ENCODE peak calls at places on chromosome 3, in four cellular contexts. J is A549, K is H1, I is HepG2. M is an unnamed sample.

GRCh38 chr3:182967218-182968204 is 12.8 kb downstream of the DCUN1D1 start:
- DNase-seq in I (no peak), K (no peak), J (no peak), M (no peak)

GRCh38 chr3:139640456-139640855 is 37.3 kb downstream of the NMNAT3 start:
- DNase-seq in J (no peak), I (no peak), K (no peak), M (no peak)

GRCh38 chr3:48695113-48695753 is 9.5 kb upstream of the NCKIPSD start:
- DNase-seq in J (no peak), K (peak; percentile 82), I (no peak), M (peak; percentile 27)

GRCh38 chr3:141840737-141841544 is 35.5 kb upstream of the ATP1B3 start:
- DNase-seq in I (no peak), K (no peak), J (no peak), M (no peak)

GRCh38 chr3:120214161-120214560 is 70.9 kb downstream of the GPR156 start:
- DNase-seq in K (no peak), I (no peak), J (no peak), M (no peak)

GRCh38 chr3:152745677-152746076 is 89.3 kb upstream of the P2RY1 start:
- DNase-seq in J (no peak), K (no peak), I (no peak), M (no peak)

GRCh38 chr3:46498916-46499519 is 1.2 kb downstream of the RTP3 start:
- DNase-seq in J (no peak), K (peak; percentile 14), I (no peak), M (peak; percentile 54)

GRCh38 chr3:13703071-13703470 is 154.1 kb downstream of the FBLN2 start:
- DNase-seq in I (no peak), K (no peak), J (no peak), M (no peak)

GRCh38 chr3:132723551-132723950 is 1.3 kb upstream of the NPHP3 start:
- DNase-seq in I (no peak), J (no peak), K (no peak), M (no peak)

GRCh38 chr3:52173101-52173500 is 18.9 kb upstream of the POC1A start:
- DNase-seq in I (no peak), K (no peak), J (no peak), M (no peak)

GRCh38 chr3:144197582-144197981 is 226.0 kb downstream of the DIPK2A start:
- DNase-seq in K (no peak), J (no peak), I (no peak), M (no peak)

GRCh38 chr3:116614795-116615362 is 94.7 kb upstream of the TUSC7 start:
- DNase-seq in J (no peak), K (no peak), I (peak; percentile 5), M (no peak)

GRCh38 chr3:64393193-64393592 is 167.9 kb upstream of the PRICKLE2 start:
- DNase-seq in I (no peak), J (no peak), K (no peak), M (no peak)

GRCh38 chr3:195849322-195850074 is 37.8 kb upstream of the MUC4 start:
- DNase-seq in I (peak; percentile 21), J (peak; percentile 62), K (no peak), M (no peak)

GRCh38 chr3:53696401-53697172 is 149.6 kb downstream of the CHDH start:
- DNase-seq in J (peak; percentile 7), I (no peak), K (peak; percentile 34), M (no peak)

GRCh38 chr3:133901083-133901482 is 5.4 kb upstream of the RAB6B start:
- DNase-seq in J (no peak), K (peak; percentile 43), I (no peak), M (no peak)

GRCh38 chr3:105688821-105689220 is 180.0 kb downstream of the CBLB start:
- DNase-seq in K (no peak), J (peak; percentile 76), I (peak; percentile 53), M (no peak)

GRCh38 chr3:35773398-35773797 is 134.1 kb downstream of the ARPP21 start:
- DNase-seq in J (no peak), I (no peak), K (no peak), M (no peak)

GRCh38 chr3:141418751-141419150 is 50.4 kb downstream of the ZBTB38 start:
- DNase-seq in I (no peak), K (no peak), J (no peak), M (no peak)

GRCh38 chr3:12705981-12706380 is 42.1 kb upstream of the RAF1 start:
- DNase-seq in K (no peak), I (no peak), J (no peak), M (no peak)

GRCh38 chr3:108524547-108524946 is 14.2 kb upstream of the MYH15 start:
- DNase-seq in J (no peak), K (no peak), I (no peak), M (no peak)

GRCh38 chr3:27093771-27094170 is 275.4 kb downstream of the NEK10 start:
- DNase-seq in I (no peak), J (no peak), K (no peak), M (no peak)

GRCh38 chr3:167740961-167741587 is 5.6 kb downstream of the SERPINI1 start:
- DNase-seq in I (peak; percentile 43), J (peak; percentile 44), K (no peak), M (no peak)

GRCh38 chr3:46858456-46858855 is 4.8 kb downstream of the MYL3 start:
- DNase-seq in J (no peak), I (no peak), K (no peak), M (no peak)

GRCh38 chr3:67733269-67733950 is 79.0 kb upstream of the SUCLG2 start:
- DNase-seq in J (no peak), K (no peak), I (no peak), M (no peak)

GRCh38 chr3:188036375-188036985 is 117.5 kb upstream of the LPP start:
- DNase-seq in K (no peak), I (peak; percentile 99), J (peak; percentile 87), M (no peak)

GRCh38 chr3:134251731-134252391 is 1.2 kb upstream of the RYK start:
- DNase-seq in I (peak; percentile 31), K (no peak), J (peak; percentile 4), M (no peak)

GRCh38 chr3:32004111-32004790 is 22.7 kb downstream of the ZNF860 start:
- DNase-seq in K (no peak), I (no peak), J (peak; percentile 20), M (no peak)

GRCh38 chr3:151169700-151170224 is 33.3 kb downstream of the GPR171 start:
- DNase-seq in K (no peak), I (no peak), J (no peak), M (no peak)

GRCh38 chr3:61522629-61523028 is 38.7 kb upstream of the PTPRG start:
- DNase-seq in J (no peak), K (no peak), I (no peak), M (no peak)

GRCh38 chr3:192921793-192922192 is 4.1 kb upstream of the MB21D2 start:
- DNase-seq in K (no peak), I (no peak), J (no peak), M (no peak)

GRCh38 chr3:106824856-106825255 is 552.4 kb upstream of the CCDC54 start:
- DNase-seq in J (peak; percentile 15), K (no peak), I (peak; percentile 3), M (no peak)

GRCh38 chr3:160801386-160802118 is 45.5 kb downstream of the PPM1L start:
- DNase-seq in I (no peak), K (no peak), J (no peak), M (no peak)

DNA sequence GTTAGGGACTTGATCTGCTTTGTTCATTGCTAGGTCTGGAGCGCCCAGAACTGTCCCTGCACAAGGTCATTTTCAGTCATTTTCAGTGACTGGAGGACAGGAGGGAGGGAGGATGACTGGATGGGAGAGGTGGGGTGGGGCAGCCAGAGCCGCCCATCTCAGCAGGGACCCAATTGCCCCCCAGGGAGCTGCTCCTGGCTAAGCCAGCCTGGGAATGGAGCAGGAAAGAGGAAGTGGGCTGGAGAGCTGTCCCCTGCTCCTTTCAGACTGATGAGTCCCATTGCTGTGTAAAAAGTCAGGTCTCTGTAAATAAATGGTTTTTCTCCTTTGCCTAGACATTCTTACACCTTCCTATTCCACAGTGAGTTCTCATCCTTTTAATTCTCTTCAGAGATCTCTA is 98.4 kb upstream of the RAD18 start:
- DNase-seq in K (no peak), I (no peak), J (no peak), M (no peak)
- TF ChIP-seq RNF2 in K (no peak), I (no peak), J (no peak), M (no peak)

GRCh38 chr3:1138036-1138435 is 45.2 kb downstream of the CNTN6 start:
- DNase-seq in J (no peak), K (no peak), I (no peak), M (no peak)
- TF ChIP-seq RNF2 in J (no peak), K (no peak), I (no peak), M (no peak)

GRCh38 chr3:22296641-22297040 is 545.6 kb upstream of the ZNF385D start:
- DNase-seq in K (no peak), J (no peak), I (no peak), M (no peak)

DNA sequence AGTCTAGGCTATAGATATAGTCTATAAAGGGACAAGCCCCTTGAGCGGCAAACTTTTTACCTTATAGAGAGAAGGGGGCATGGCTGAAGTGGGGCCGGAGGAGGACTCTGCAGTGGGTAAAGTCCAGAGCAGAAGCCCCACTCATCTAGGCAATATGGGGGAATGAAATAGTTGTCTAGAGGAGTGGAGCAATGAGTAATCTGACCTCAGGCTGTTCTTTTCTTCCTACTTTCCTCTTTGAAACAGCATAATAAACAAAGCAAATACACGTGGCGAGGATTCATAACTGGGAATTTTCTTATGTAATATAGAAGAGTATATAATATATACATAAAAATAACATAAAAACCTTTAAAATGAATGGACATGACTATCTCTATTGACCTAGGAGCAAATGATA is 546.4 kb upstream of the ZNF385D start:
- DNase-seq in K (no peak), I (no peak), J (no peak), M (no peak)
- TF ChIP-seq RNF2 in K (no peak), I (no peak), J (no peak), M (no peak)

GRCh38 chr3:123608263-123608937 is 23.5 kb upstream of the HACD2 start:
- DNase-seq in I (no peak), K (no peak), J (no peak), M (no peak)

GRCh38 chr3:123611077-123611476 is 26.2 kb upstream of the HACD2 start:
- DNase-seq in J (no peak), I (no peak), K (no peak), M (no peak)

GRCh38 chr3:123609063-123609462 is 24.2 kb upstream of the HACD2 start:
- DNase-seq in K (no peak), J (no peak), I (no peak), M (no peak)

GRCh38 chr3:123613543-123613942 is 28.7 kb upstream of the HACD2 start:
- DNase-seq in K (no peak), I (no peak), J (no peak), M (no peak)

GRCh38 chr3:123610331-123610730 is 25.5 kb upstream of the HACD2 start:
- DNase-seq in I (no peak), J (no peak), K (no peak), M (no peak)
- TF ChIP-seq RNF2 in I (no peak), J (no peak), K (no peak), M (no peak)

DNA sequence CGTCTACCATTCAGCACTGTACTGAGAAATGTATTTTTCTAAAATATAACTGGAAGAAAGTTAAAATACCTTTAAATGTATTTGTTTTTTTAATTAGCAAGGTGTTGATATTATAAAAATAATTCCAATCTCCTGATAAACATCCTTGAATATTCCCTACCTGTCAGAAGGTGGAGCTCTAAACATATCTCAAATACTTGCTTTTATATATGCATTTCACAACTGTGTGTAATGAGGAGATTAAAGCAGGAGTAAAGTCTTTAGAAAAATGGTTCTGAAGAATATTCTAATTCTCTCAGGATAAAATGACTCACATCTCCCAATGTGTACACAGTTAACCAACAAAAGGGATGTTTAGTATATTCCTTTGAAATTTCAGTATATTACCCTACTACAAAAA is 422.7 kb downstream of the PLCL2 start:
- DNase-seq in J (peak; percentile 12), K (no peak), I (no peak), M (no peak)
- TF ChIP-seq RNF2 in J (no peak), K (no peak), I (no peak), M (no peak)